ENCODE peak calls at places on chromosomes 2 and 18, in six cellular contexts. C is activated CD8-positive, alpha-beta T cell treated with anti-CD3 and anti-CD28 coated beads for 36 hours; I is iris pigment epithelial cell; N is T-helper 1 cell; M is activated T-cell treated with anti-CD3 and anti-CD28 coated beads, Interleukin-2, amount 50 U/mL, for 48 hours; U is stimulated activated CD8-positive, alpha-beta memory T cell treated with anti-CD3 and anti-CD28 coated beads, Interleukin-15, amount 100 ng/mL, for 48 hours. H is an unnamed sample.
A peak's percentile ranks its signal among the peaks of the same experiment; 100 is the strongest.

GRCh38 chr2:134433934-134434333 is 180.1 kb downstream of the MGAT5 start:
- DNase-seq in N (no peak), C (no peak), U (no peak), M (no peak), I (no peak), H (no peak)

GRCh38 chr18:54529444-54529843 is 61.6 kb upstream of the DYNAP start:
- DNase-seq in I (no peak), M (no peak), N (no peak), U (no peak), C (no peak), H (no peak)

GRCh38 chr2:149586063-149586462 is 1.5 kb downstream of the MMADHC start:
- DNase-seq in N (no peak), M (no peak), I (no peak), U (no peak), C (no peak), H (no peak)

GRCh38 chr2:136985044-136985443 is 219.7 kb downstream of the THSD7B start:
- DNase-seq in N (no peak), C (no peak), M (no peak), U (no peak), I (peak; percentile 1), H (no peak)

GRCh38 chr2:232890896-232891601 is 21.0 kb downstream of the SNORC start:
- DNase-seq in C (no peak), I (peak; percentile 35), N (no peak), M (peak; percentile 17), U (no peak), H (no peak)

GRCh38 chr2:105504459-105504858 is 105.6 kb upstream of the FHL2 start:
- DNase-seq in I (no peak), N (no peak), U (no peak), M (no peak), C (no peak), H (no peak)

GRCh38 chr2:168992026-168992425 is 39.1 kb downstream of the ABCB11 start:
- DNase-seq in U (no peak), M (no peak), N (no peak), C (no peak), I (peak; percentile 46), H (no peak)

GRCh38 chr18:58897994-58898393 is 33.3 kb downstream of the ZNF532 start:
- DNase-seq in I (no peak), U (no peak), N (no peak), C (no peak), M (no peak), H (no peak)

GRCh38 chr2:196962325-196962724 is 35.8 kb upstream of the PGAP1 start:
- DNase-seq in I (no peak), N (no peak), U (no peak), C (no peak), M (no peak), H (no peak)

H was measured in GM12865.